ENCODE peak calls at places on chromosomes 6 and 20, in four cellular contexts. One of them, this sample, is unnamed.
A peak's percentile ranks its signal among the peaks of the same experiment; 100 is the strongest.

GRCh38 chr6:163338671-163339405 is 75.7 kb upstream of the QKI start:
- DNase-seq in anterior cingulate cortex: peak; percentile 75
- DNase-seq in Ammon's horn: peak; percentile 94
- DNase-seq in NCI-H1105: no peak
- DNase-seq in this sample: no peak

GRCh38 chr6:47126647-47127339 is 84.7 kb upstream of the ADGRF1 start:
- DNase-seq in NCI-H1105: no peak
- DNase-seq in Ammon's horn: no peak
- DNase-seq in anterior cingulate cortex: no peak
- DNase-seq in this sample: no peak

GRCh38 chr6:167669870-167670802 is 156.6 kb upstream of the AFDN start:
- DNase-seq in anterior cingulate cortex: no peak
- DNase-seq in Ammon's horn: no peak
- DNase-seq in NCI-H1105: no peak
- DNase-seq in this sample: no peak

GRCh38 chr6:132865364-132865763 is 51.0 kb downstream of the RPS12 start:
- DNase-seq in NCI-H1105: no peak
- DNase-seq in anterior cingulate cortex: no peak
- DNase-seq in Ammon's horn: no peak
- DNase-seq in this sample: no peak

GRCh38 chr6:158718431-158719126 is 68.7 kb downstream of the SYTL3 start:
- DNase-seq in NCI-H1105: no peak
- DNase-seq in Ammon's horn: peak; percentile 30
- DNase-seq in anterior cingulate cortex: no peak
- DNase-seq in this sample: peak; percentile 68

GRCh38 chr20:56247954-56248782 is at the start of gene MC3R:
- DNase-seq in Ammon's horn: peak; percentile 76
- DNase-seq in anterior cingulate cortex: peak; percentile 4
- DNase-seq in NCI-H1105: peak; percentile 39
- DNase-seq in this sample: peak; percentile 61

GRCh38 chr20:58891686-58892125 is 39.2 kb downstream of the GNAS start:
- DNase-seq in anterior cingulate cortex: no peak
- DNase-seq in Ammon's horn: no peak
- DNase-seq in NCI-H1105: no peak
- DNase-seq in this sample: peak; percentile 39

GRCh38 chr6:6810727-6811126 is 222.2 kb downstream of the LY86 start:
- DNase-seq in Ammon's horn: no peak
- DNase-seq in anterior cingulate cortex: no peak
- DNase-seq in NCI-H1105: no peak
- DNase-seq in this sample: no peak

GRCh38 chr6:4313044-4313686 is 177.8 kb upstream of the ECI2 start:
- DNase-seq in NCI-H1105: no peak
- DNase-seq in Ammon's horn: peak; percentile 50
- DNase-seq in anterior cingulate cortex: no peak
- DNase-seq in this sample: no peak

GRCh38 chr6:100177956-100178355 is 183.9 kb upstream of the MCHR2 start:
- DNase-seq in Ammon's horn: no peak
- DNase-seq in NCI-H1105: no peak
- DNase-seq in anterior cingulate cortex: no peak
- DNase-seq in this sample: no peak

GRCh38 chr6:18536693-18537092 is 149.5 kb downstream of the RNF144B start:
- DNase-seq in NCI-H1105: peak; percentile 59
- DNase-seq in Ammon's horn: peak; percentile 26
- DNase-seq in anterior cingulate cortex: no peak
- DNase-seq in this sample: no peak

GRCh38 chr20:18504479-18505060 is 3.2 kb upstream of the SEC23B start:
- DNase-seq in NCI-H1105: no peak
- DNase-seq in Ammon's horn: no peak
- DNase-seq in anterior cingulate cortex: no peak
- DNase-seq in this sample: no peak

GRCh38 chr6:74073429-74073828 is 377.4 kb downstream of the CD109 start:
- DNase-seq in Ammon's horn: no peak
- DNase-seq in anterior cingulate cortex: no peak
- DNase-seq in NCI-H1105: no peak
- DNase-seq in this sample: no peak

GRCh38 chr6:166922937-166923336 is 33.4 kb downstream of the RNASET2 start:
- DNase-seq in NCI-H1105: no peak
- DNase-seq in anterior cingulate cortex: no peak
- DNase-seq in Ammon's horn: no peak
- DNase-seq in this sample: no peak

This sample was measured in WERI-Rb-1.